ENCODE peak calls at places on chromosomes 5 and 9, in four cellular contexts. One of them, this sample, is unnamed.

GRCh38 chr5:115947260-115947659 is 15.0 kb upstream of the LVRN start:
- DNase-seq in endothelial cell: no peak
- DNase-seq in mammary epithelial cell: peak
- DNase-seq in hepatocyte: no peak
- DNase-seq in this sample: no peak

GRCh38 chr5:68169898-68170297 is 45.7 kb upstream of the PIK3R1 start:
- DNase-seq in endothelial cell: no peak
- DNase-seq in mammary epithelial cell: no peak
- DNase-seq in hepatocyte: no peak
- DNase-seq in this sample: no peak

GRCh38 chr5:38605610-38606009 is 49.2 kb upstream of the LIFR start:
- DNase-seq in endothelial cell: no peak
- DNase-seq in mammary epithelial cell: no peak
- DNase-seq in hepatocyte: no peak
- DNase-seq in this sample: no peak

GRCh38 chr5:17103471-17103870 is 114.0 kb upstream of the BASP1 start:
- DNase-seq in endothelial cell: no peak
- DNase-seq in mammary epithelial cell: no peak
- DNase-seq in hepatocyte: no peak
- DNase-seq in this sample: no peak

GRCh38 chr9:33446507-33447403 is 638 bp downstream of the AQP3 start:
- DNase-seq in endothelial cell: no peak
- DNase-seq in mammary epithelial cell: peak
- DNase-seq in hepatocyte: peak
- DNase-seq in this sample: peak

GRCh38 chr9:81431662-81432061 is 257.7 kb downstream of the TLE1 start:
- DNase-seq in endothelial cell: no peak
- DNase-seq in mammary epithelial cell: no peak
- DNase-seq in hepatocyte: no peak
- DNase-seq in this sample: no peak

GRCh38 chr9:93600504-93600903 is 24.1 kb downstream of the PHF2 start:
- DNase-seq in endothelial cell: no peak
- DNase-seq in mammary epithelial cell: no peak
- DNase-seq in hepatocyte: no peak
- DNase-seq in this sample: no peak

GRCh38 chr5:999724-1000123 is 8.9 kb upstream of the NKD2 start:
- DNase-seq in endothelial cell: no peak
- DNase-seq in mammary epithelial cell: no peak
- DNase-seq in hepatocyte: no peak
- DNase-seq in this sample: no peak

GRCh38 chr5:154320690-154321089 is 125.1 kb upstream of the SAP30L start:
- DNase-seq in endothelial cell: no peak
- DNase-seq in mammary epithelial cell: no peak
- DNase-seq in hepatocyte: no peak
- DNase-seq in this sample: no peak

GRCh38 chr9:19999491-20000057 is 210.7 kb upstream of the SLC24A2 start:
- DNase-seq in endothelial cell: no peak
- DNase-seq in mammary epithelial cell: peak
- DNase-seq in hepatocyte: no peak
- DNase-seq in this sample: no peak

GRCh38 chr5:136992796-136993489 is 506.2 kb downstream of the SPOCK1 start:
- DNase-seq in endothelial cell: no peak
- DNase-seq in mammary epithelial cell: no peak
- DNase-seq in hepatocyte: no peak
- DNase-seq in this sample: no peak

GRCh38 chr5:169641253-169641652 is 4.2 kb downstream of the DOCK2 start:
- DNase-seq in endothelial cell: peak
- DNase-seq in mammary epithelial cell: peak
- DNase-seq in hepatocyte: peak
- DNase-seq in this sample: no peak

GRCh38 chr5:80389575-80389974 is 18.3 kb upstream of the ZFYVE16 start:
- DNase-seq in endothelial cell: no peak
- DNase-seq in mammary epithelial cell: no peak
- DNase-seq in hepatocyte: no peak
- DNase-seq in this sample: no peak

GRCh38 chr9:89797970-89798369 is 193.2 kb downstream of the GADD45G start:
- DNase-seq in endothelial cell: no peak
- DNase-seq in mammary epithelial cell: no peak
- DNase-seq in hepatocyte: peak
- DNase-seq in this sample: no peak

GRCh38 chr5:176798094-176798876 is 12.1 kb upstream of the UNC5A start:
- DNase-seq in endothelial cell: no peak
- DNase-seq in mammary epithelial cell: no peak
- DNase-seq in hepatocyte: no peak
- DNase-seq in this sample: no peak

GRCh38 chr9:90433398-90433890 is 209.2 kb downstream of the DIRAS2 start:
- DNase-seq in endothelial cell: peak
- DNase-seq in mammary epithelial cell: peak
- DNase-seq in hepatocyte: peak
- DNase-seq in this sample: peak

GRCh38 chr9:123846966-123847365 is 83.0 kb downstream of the DENND1A start:
- DNase-seq in endothelial cell: no peak
- DNase-seq in mammary epithelial cell: no peak
- DNase-seq in hepatocyte: no peak
- DNase-seq in this sample: no peak

GRCh38 chr5:81232449-81233079 is 558 bp upstream of the CKMT2 start:
- DNase-seq in endothelial cell: no peak
- DNase-seq in mammary epithelial cell: no peak
- DNase-seq in hepatocyte: no peak
- DNase-seq in this sample: no peak

GRCh38 chr9:91164724-91165520 is 196.8 kb downstream of the AUH start:
- DNase-seq in endothelial cell: no peak
- DNase-seq in mammary epithelial cell: peak
- DNase-seq in hepatocyte: peak
- DNase-seq in this sample: no peak

GRCh38 chr9:127450170-127450830 is 906 bp downstream of the RPL12 start:
- DNase-seq in endothelial cell: peak
- DNase-seq in mammary epithelial cell: peak
- DNase-seq in hepatocyte: peak
- DNase-seq in this sample: no peak

GRCh38 chr5:157361865-157362465 is 96.0 kb downstream of the CYFIP2 start:
- DNase-seq in endothelial cell: no peak
- DNase-seq in mammary epithelial cell: no peak
- DNase-seq in hepatocyte: no peak
- DNase-seq in this sample: no peak

GRCh38 chr9:137175345-137175961 is 3.6 kb upstream of the TMEM210 start:
- DNase-seq in endothelial cell: no peak
- DNase-seq in mammary epithelial cell: no peak
- DNase-seq in hepatocyte: no peak
- DNase-seq in this sample: no peak
- TF ChIP-seq CTCF in endothelial cell: no peak
- TF ChIP-seq CTCF in mammary epithelial cell: no peak
- TF ChIP-seq CTCF in hepatocyte: no peak
- TF ChIP-seq CTCF in this sample: no peak

GRCh38 chr5:59522201-59522831 is 371.2 kb downstream of the PDE4D start:
- DNase-seq in endothelial cell: no peak
- DNase-seq in mammary epithelial cell: peak
- DNase-seq in hepatocyte: peak
- DNase-seq in this sample: no peak

GRCh38 chr5:59529286-59529685 is 364.2 kb downstream of the PDE4D start:
- DNase-seq in endothelial cell: no peak
- DNase-seq in mammary epithelial cell: no peak
- DNase-seq in hepatocyte: no peak
- DNase-seq in this sample: no peak

GRCh38 chr5:59525310-59525709 is 368.2 kb downstream of the PDE4D start:
- DNase-seq in endothelial cell: no peak
- DNase-seq in mammary epithelial cell: no peak
- DNase-seq in hepatocyte: peak
- DNase-seq in this sample: no peak

GRCh38 chr5:59528226-59528862 is 365.2 kb downstream of the PDE4D start:
- DNase-seq in endothelial cell: no peak
- DNase-seq in mammary epithelial cell: no peak
- DNase-seq in hepatocyte: no peak
- DNase-seq in this sample: no peak

GRCh38 chr5:59525957-59526356 is 367.6 kb downstream of the PDE4D start:
- DNase-seq in endothelial cell: no peak
- DNase-seq in mammary epithelial cell: peak
- DNase-seq in hepatocyte: no peak
- DNase-seq in this sample: no peak
- TF ChIP-seq CTCF in endothelial cell: no peak
- TF ChIP-seq CTCF in mammary epithelial cell: no peak
- TF ChIP-seq CTCF in hepatocyte: peak
- TF ChIP-seq CTCF in this sample: no peak

DNA sequence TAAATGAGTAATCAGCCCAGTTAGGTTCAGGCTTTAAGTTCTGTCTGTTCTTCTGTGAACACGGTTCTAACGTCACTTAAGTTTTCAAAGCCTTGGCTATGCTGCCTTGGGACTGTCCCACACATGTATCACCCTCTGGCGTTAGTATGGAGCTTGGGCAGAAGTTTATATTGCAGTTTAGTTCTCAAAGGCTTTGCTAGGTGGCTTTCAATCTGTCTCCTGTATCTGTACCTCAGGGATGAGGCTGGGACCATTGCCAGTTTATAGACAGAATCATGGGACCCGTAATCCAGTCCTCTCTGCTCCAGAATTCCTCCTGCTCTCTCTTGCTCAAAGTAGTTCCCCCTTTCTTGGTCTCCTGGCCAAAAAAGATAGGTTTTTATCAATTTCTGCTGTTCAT is 12.1 kb downstream of the C9orf40 start:
- DNase-seq in endothelial cell: no peak
- DNase-seq in mammary epithelial cell: peak
- DNase-seq in hepatocyte: peak
- DNase-seq in this sample: no peak
- TF ChIP-seq CTCF in endothelial cell: no peak
- TF ChIP-seq CTCF in mammary epithelial cell: peak
- TF ChIP-seq CTCF in hepatocyte: peak
- TF ChIP-seq CTCF in this sample: no peak

GRCh38 chr5:45696206-45696836 is at the start of gene HCN1:
- DNase-seq in endothelial cell: peak
- DNase-seq in mammary epithelial cell: peak
- DNase-seq in hepatocyte: peak
- DNase-seq in this sample: peak
- TF ChIP-seq CTCF in endothelial cell: peak
- TF ChIP-seq CTCF in mammary epithelial cell: peak
- TF ChIP-seq CTCF in hepatocyte: peak
- TF ChIP-seq CTCF in this sample: peak